ENCODE peak calls at places on chromosomes 16 and 17, in seven cellular contexts. N, K, L, B, S, I and H are unnamed samples.

GRCh38 chr17:40176409-40177110 is 710 bp upstream of the RAPGEFL1 start:
- DNase-seq in I (no peak), K (peak), N (peak), B (no peak), L (no peak), S (no peak), H (no peak)

GRCh38 chr17:27554152-27554551 is 76.8 kb upstream of the LGALS9 start:
- DNase-seq in L (no peak), N (no peak), B (no peak), K (no peak), S (no peak), I (no peak), H (no peak)

GRCh38 chr17:39212841-39213480 is 12.8 kb downstream of the STAC2 start:
- DNase-seq in B (no peak), N (peak), L (no peak), I (no peak), K (no peak), S (no peak), H (peak)

GRCh38 chr17:5819396-5819795 is 235.1 kb upstream of the NLRP1 start:
- DNase-seq in S (no peak), I (no peak), N (no peak), K (no peak), L (no peak), B (no peak), H (no peak)

GRCh38 chr16:21646721-21647561 is 5.5 kb downstream of the IGSF6 start:
- DNase-seq in K (no peak), L (peak), B (no peak), N (no peak), I (no peak), S (peak), H (no peak)

GRCh38 chr17:238071-238963 is 56.9 kb upstream of the DOC2B start:
- DNase-seq in B (no peak), K (no peak), N (no peak), S (no peak), I (no peak), L (no peak), H (peak)

GRCh38 chr16:67814567-67814966 is 7.9 kb downstream of the TSNAXIP1 start:
- DNase-seq in N (no peak), L (no peak), S (no peak), B (no peak), K (no peak), I (no peak), H (no peak)

GRCh38 chr16:85308585-85309540 is 196.6 kb upstream of the CIBAR2 start:
- DNase-seq in N (no peak), K (no peak), L (no peak), S (no peak), B (no peak), I (no peak), H (no peak)

GRCh38 chr16:4318171-4318910 is 2.5 kb downstream of the GLIS2 start:
- DNase-seq in N (no peak), I (no peak), K (no peak), L (no peak), S (no peak), B (no peak), H (no peak)

GRCh38 chr16:8905168-8905762 is 23.1 kb downstream of the LITAFD start:
- DNase-seq in S (no peak), B (no peak), L (no peak), I (no peak), N (no peak), K (no peak), H (no peak)

GRCh38 chr16:4618645-4619418 is 4.1 kb upstream of the UBALD1 start:
- DNase-seq in I (no peak), L (no peak), B (no peak), N (no peak), K (no peak), S (no peak), H (no peak)

GRCh38 chr17:31580331-31581021 is 189.0 kb downstream of the RAB11FIP4 start:
- DNase-seq in L (peak), S (no peak), K (no peak), N (peak), B (peak), I (no peak), H (no peak)

GRCh38 chr16:55534773-55535172 is 25.9 kb downstream of the LPCAT2 start:
- DNase-seq in K (no peak), S (no peak), B (no peak), I (no peak), N (no peak), L (no peak), H (no peak)

GRCh38 chr17:76124582-76125390 is 16.3 kb downstream of the FOXJ1 start:
- DNase-seq in B (no peak), L (no peak), N (no peak), S (no peak), K (no peak), I (no peak), H (no peak)

GRCh38 chr16:10009691-10010090 is 172.5 kb downstream of the GRIN2A start:
- DNase-seq in K (no peak), N (no peak), B (peak), L (no peak), I (no peak), S (no peak), H (no peak)

GRCh38 chr17:16287563-16288027 is 65.7 kb downstream of the CENPV start:
- DNase-seq in N (no peak), I (peak), S (no peak), L (peak), K (peak), B (no peak), H (no peak)

GRCh38 chr17:73338050-73338491 is 26.3 kb upstream of the CDC42EP4 start:
- DNase-seq in K (no peak), B (peak), S (no peak), I (no peak), N (no peak), L (no peak), H (peak)

GRCh38 chr17:2853111-2853721 is 57.0 kb downstream of the RAP1GAP2 start:
- DNase-seq in N (peak), K (peak), B (peak), S (peak), L (no peak), I (no peak), H (peak)

GRCh38 chr17:63918305-63918704 is 334 bp downstream of the GH1 start:
- DNase-seq in K (no peak), S (no peak), I (no peak), L (no peak), N (no peak), B (no peak), H (peak)

GRCh38 chr17:39929657-39930407 is 2.3 kb downstream of the LRRC3C start:
- DNase-seq in K (no peak), S (no peak), B (no peak), N (no peak), I (peak), L (peak), H (no peak)

GRCh38 chr17:72915631-72916081 is 176.8 kb downstream of the SLC39A11 start:
- DNase-seq in K (no peak), N (no peak), I (no peak), L (no peak), S (no peak), B (no peak), H (no peak)

GRCh38 chr16:67563708-67564468 is 1.6 kb downstream of the CTCF start:
- DNase-seq in K (peak), S (no peak), L (peak), I (no peak), B (no peak), N (peak), H (peak)

GRCh38 chr16:81604960-81605383 is 160.4 kb downstream of the CMIP start:
- DNase-seq in B (no peak), L (peak), I (no peak), S (no peak), N (no peak), K (no peak), H (no peak)

GRCh38 chr16:54633943-54634362 is 296.7 kb upstream of the IRX5 start:
- DNase-seq in S (no peak), K (no peak), N (peak), I (no peak), B (peak), L (peak), H (no peak)

GRCh38 chr17:71437176-71437575 is 683.6 kb upstream of the SOX9 start:
- DNase-seq in N (no peak), S (no peak), B (no peak), K (no peak), I (no peak), L (no peak), H (no peak)

GRCh38 chr17:9959377-9959981 is 54.4 kb upstream of the RCVRN start:
- DNase-seq in S (no peak), B (peak), L (peak), I (no peak), N (no peak), K (peak), H (no peak)

GRCh38 chr16:57253410-57253927 is 8.4 kb downstream of the ARL2BP start:
- DNase-seq in I (no peak), S (no peak), N (no peak), B (no peak), K (no peak), L (no peak), H (no peak)